ENCODE peak calls at places on chromosomes 11 and 22, in seven cellular contexts. T, M, Q, C, I, K and R are unnamed samples.

GRCh38 chr22:31148953-31149627 is 8.8 kb upstream of the PLA2G3 start:
- DNase-seq in T (peak), M (peak), Q (peak), C (peak), I (no peak), K (peak), R (peak)

GRCh38 chr11:43547900-43548381 is 132.6 kb upstream of the HSD17B12 start:
- DNase-seq in T (no peak), M (no peak), Q (no peak), C (peak), I (no peak), K (no peak), R (no peak)

GRCh38 chr11:34299284-34299961 is 58.4 kb downstream of the ABTB2 start:
- DNase-seq in T (no peak), M (no peak), Q (no peak), C (no peak), I (no peak), K (no peak), R (no peak)

GRCh38 chr11:96337541-96338530 is 5.2 kb downstream of the MAML2 start:
- DNase-seq in T (no peak), M (no peak), Q (no peak), C (no peak), I (no peak), K (no peak), R (no peak)

GRCh38 chr11:5700422-5701064 is 11.0 kb downstream of the TRIM22 start:
- DNase-seq in T (no peak), M (no peak), Q (no peak), C (no peak), I (no peak), K (no peak), R (no peak)

GRCh38 chr22:19844423-19845368 is 10.0 kb downstream of the GNB1L start:
- DNase-seq in T (no peak), M (no peak), Q (peak), C (no peak), I (peak), K (no peak), R (no peak)

GRCh38 chr11:16154715-16155396 is 201.5 kb downstream of the SOX6 start:
- DNase-seq in T (no peak), M (no peak), Q (peak), C (no peak), I (no peak), K (no peak), R (no peak)

GRCh38 chr22:33188316-33188715 is 130.1 kb upstream of the SYN3 start:
- DNase-seq in T (no peak), M (no peak), Q (no peak), C (no peak), I (no peak), K (no peak), R (no peak)

GRCh38 chr11:18171377-18172000 is 1.1 kb upstream of the MRGPRX4 start:
- DNase-seq in T (no peak), M (no peak), Q (peak), C (peak), I (no peak), K (no peak), R (no peak)

GRCh38 chr22:29265929-29266328 is 1.9 kb downstream of the RHBDD3 start:
- DNase-seq in T (no peak), M (no peak), Q (no peak), C (no peak), I (no peak), K (no peak), R (no peak)

GRCh38 chr22:40635940-40636379 is 559 bp downstream of the MRTFA start:
- DNase-seq in T (no peak), M (no peak), Q (no peak), C (no peak), I (no peak), K (peak), R (no peak)

GRCh38 chr22:17954860-17955587 is 69.3 kb downstream of the MICAL3 start:
- DNase-seq in T (no peak), M (no peak), Q (no peak), C (no peak), I (no peak), K (no peak), R (no peak)

GRCh38 chr11:93537767-93538261 is 5.4 kb downstream of the SMCO4 start:
- DNase-seq in T (no peak), M (no peak), Q (peak), C (no peak), I (no peak), K (no peak), R (no peak)

GRCh38 chr11:115153135-115153534 is 351.1 kb downstream of the CADM1 start:
- DNase-seq in T (no peak), M (no peak), Q (no peak), C (no peak), I (no peak), K (no peak), R (no peak)

GRCh38 chr11:77278595-77279506 is 22.6 kb downstream of the GDPD4 start:
- DNase-seq in T (no peak), M (no peak), Q (peak), C (no peak), I (no peak), K (no peak), R (no peak)

GRCh38 chr11:95154514-95154913 is 64.9 kb downstream of the ENDOD1 start:
- DNase-seq in T (no peak), M (peak), Q (peak), C (peak), I (no peak), K (peak), R (no peak)

GRCh38 chr11:131838016-131838415 is 467.6 kb downstream of the NTM start:
- DNase-seq in T (no peak), M (no peak), Q (no peak), C (no peak), I (no peak), K (no peak), R (no peak)

GRCh38 chr11:76644591-76644990 is 26.0 kb downstream of the LRRC32 start:
- DNase-seq in T (no peak), M (no peak), Q (peak), C (no peak), I (no peak), K (no peak), R (no peak)

GRCh38 chr11:110491577-110492352 is 62.0 kb downstream of the FDX1 start:
- DNase-seq in T (no peak), M (no peak), Q (no peak), C (no peak), I (no peak), K (no peak), R (no peak)

GRCh38 chr11:108522318-108522717 is 24.1 kb upstream of the POGLUT3 start:
- DNase-seq in T (no peak), M (no peak), Q (no peak), C (no peak), I (no peak), K (no peak), R (no peak)

GRCh38 chr22:22935056-22935545 is 47.5 kb downstream of the IGLL5 start:
- DNase-seq in T (no peak), M (no peak), Q (no peak), C (no peak), I (no peak), K (no peak), R (no peak)

GRCh38 chr11:61587951-61588695 is 7.2 kb upstream of the SYT7 start:
- DNase-seq in T (no peak), M (no peak), Q (peak), C (peak), I (no peak), K (peak), R (peak)
- TF ChIP-seq CTCF in T (peak), M (peak), Q (peak), C (no peak), I (peak), K (peak), R (no peak)

GRCh38 chr11:36273110-36273509 is 16.1 kb downstream of the COMMD9 start:
- DNase-seq in T (no peak), M (no peak), Q (no peak), C (no peak), I (no peak), K (no peak), R (no peak)

GRCh38 chr11:36282926-36283325 is 6.3 kb downstream of the COMMD9 start:
- DNase-seq in T (no peak), M (no peak), Q (no peak), C (no peak), I (no peak), K (no peak), R (no peak)

GRCh38 chr11:36280531-36280930 is 8.7 kb downstream of the COMMD9 start:
- DNase-seq in T (no peak), M (no peak), Q (no peak), C (no peak), I (no peak), K (no peak), R (no peak)

GRCh38 chr11:36281850-36282249 is 7.4 kb downstream of the COMMD9 start:
- DNase-seq in T (no peak), M (no peak), Q (no peak), C (no peak), I (no peak), K (no peak), R (no peak)

DNA sequence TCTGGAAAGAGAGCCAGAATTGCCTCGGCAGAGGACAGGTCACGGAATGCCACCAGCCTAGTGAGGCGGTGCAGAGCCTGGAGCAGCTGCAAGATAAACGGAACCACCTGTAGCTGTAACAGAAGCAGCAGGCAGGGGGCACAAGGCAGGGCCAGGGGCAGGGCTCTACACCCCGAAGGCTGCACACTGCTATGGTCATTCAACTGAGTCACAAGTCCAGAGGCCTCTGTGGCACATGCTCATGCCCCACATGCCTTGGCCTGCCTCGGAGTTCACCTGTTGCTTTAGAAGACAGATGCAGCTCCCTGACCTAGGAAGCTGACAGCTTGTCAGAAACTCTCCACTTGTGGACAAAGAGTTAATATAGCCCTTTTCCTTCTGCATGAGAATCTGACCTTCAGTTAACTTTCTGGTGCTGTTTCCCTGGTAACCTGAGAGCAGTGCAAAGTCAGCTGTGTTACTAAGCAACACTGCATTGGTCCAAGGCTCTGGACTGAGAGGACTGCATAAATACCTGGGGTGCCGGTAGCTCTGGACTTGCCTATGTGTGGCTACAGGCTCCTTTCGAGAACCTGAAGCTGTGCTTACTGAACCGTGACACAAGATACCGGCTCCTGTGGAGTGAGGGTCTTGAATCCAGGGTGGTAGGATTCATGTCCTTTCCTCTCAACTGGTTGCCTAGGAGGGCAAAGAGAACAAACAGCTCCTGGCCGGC is 10.5 kb downstream of the COMMD9 start:
- DNase-seq in T (no peak), M (no peak), Q (no peak), C (peak), I (no peak), K (no peak), R (no peak)
- TF ChIP-seq CTCF in T (no peak), M (no peak), Q (no peak), C (peak), I (no peak), K (no peak), R (no peak)

GRCh38 chr11:64000740-64001514 is 14.7 kb downstream of the OTUB1 start:
- DNase-seq in T (no peak), M (no peak), Q (no peak), C (no peak), I (no peak), K (no peak), R (no peak)

GRCh38 chr11:63997801-63998332 is 11.6 kb downstream of the OTUB1 start:
- DNase-seq in T (no peak), M (no peak), Q (no peak), C (no peak), I (no peak), K (no peak), R (no peak)

GRCh38 chr11:63998558-63999348 is 12.5 kb downstream of the OTUB1 start:
- DNase-seq in T (no peak), M (no peak), Q (peak), C (peak), I (no peak), K (no peak), R (no peak)

GRCh38 chr11:64000026-64000739 is 13.9 kb downstream of the OTUB1 start:
- DNase-seq in T (no peak), M (peak), Q (peak), C (peak), I (no peak), K (peak), R (peak)

DNA sequence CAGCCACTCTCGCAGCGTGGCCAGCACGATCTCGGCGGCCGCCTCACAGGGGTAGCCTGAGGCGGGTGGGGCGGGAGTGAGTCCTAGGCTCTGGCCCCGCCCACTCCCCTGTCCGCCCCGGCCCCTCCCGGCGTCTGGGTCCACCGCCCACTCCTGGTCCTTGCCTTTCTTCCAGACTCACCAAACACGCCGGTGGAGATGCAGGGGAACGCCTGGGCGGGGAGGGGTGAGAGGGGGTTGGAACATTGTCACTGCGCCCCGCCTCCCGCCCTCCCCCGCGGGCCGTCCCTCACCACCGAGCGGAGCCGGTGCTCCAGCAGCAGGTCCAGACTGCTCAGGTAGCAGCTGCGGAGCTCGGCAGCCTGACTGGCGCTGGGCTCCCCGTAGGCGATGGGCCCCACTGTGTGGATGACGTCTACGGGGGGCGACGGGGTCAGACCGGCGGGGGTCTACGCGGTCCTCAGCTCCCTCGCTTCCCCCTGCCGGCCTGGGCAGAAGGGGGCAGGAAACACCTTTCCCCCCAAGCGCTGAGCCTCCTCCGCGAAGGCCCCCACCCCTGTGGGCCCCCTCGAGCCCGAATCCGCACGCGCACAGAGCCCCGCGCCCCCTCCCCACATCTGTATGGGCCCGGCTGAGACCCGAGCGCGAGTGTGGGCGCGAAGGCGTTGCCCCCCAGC is 13.2 kb downstream of the OTUB1 start:
- DNase-seq in T (no peak), M (no peak), Q (peak), C (peak), I (no peak), K (peak), R (peak)
- TF ChIP-seq CTCF in T (no peak), M (no peak), Q (no peak), C (no peak), I (no peak), K (no peak), R (no peak)

GRCh38 chr11:38538866-38539651 is 1941.0 kb upstream of the RAG2 start:
- DNase-seq in T (no peak), M (no peak), Q (no peak), C (no peak), I (no peak), K (no peak), R (no peak)
- TF ChIP-seq CTCF in T (no peak), M (no peak), Q (no peak), C (no peak), I (no peak), K (no peak), R (no peak)

DNA sequence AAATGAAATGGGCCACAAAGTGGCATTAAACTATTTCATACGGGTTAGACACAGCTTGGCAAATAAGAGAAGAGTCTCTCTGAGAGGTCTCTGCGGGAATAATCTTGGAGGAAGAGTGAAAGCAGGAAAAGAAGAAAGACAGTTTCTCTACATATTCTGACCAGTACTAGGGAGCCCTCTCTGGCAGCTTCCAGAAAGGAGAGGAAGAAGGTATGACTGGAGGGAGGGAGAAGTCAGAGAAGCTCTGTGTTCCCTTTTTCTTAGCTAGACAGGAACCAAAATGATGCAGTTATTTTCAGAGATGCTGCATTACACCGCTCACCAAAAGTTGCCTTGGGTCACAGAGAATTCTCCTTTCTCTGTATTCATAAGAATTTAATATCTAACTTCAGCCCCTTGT is 382.1 kb downstream of the KCNA4 start:
- DNase-seq in T (no peak), M (no peak), Q (no peak), C (no peak), I (no peak), K (no peak), R (no peak)
- TF ChIP-seq CTCF in T (no peak), M (no peak), Q (no peak), C (no peak), I (no peak), K (no peak), R (no peak)

DNA sequence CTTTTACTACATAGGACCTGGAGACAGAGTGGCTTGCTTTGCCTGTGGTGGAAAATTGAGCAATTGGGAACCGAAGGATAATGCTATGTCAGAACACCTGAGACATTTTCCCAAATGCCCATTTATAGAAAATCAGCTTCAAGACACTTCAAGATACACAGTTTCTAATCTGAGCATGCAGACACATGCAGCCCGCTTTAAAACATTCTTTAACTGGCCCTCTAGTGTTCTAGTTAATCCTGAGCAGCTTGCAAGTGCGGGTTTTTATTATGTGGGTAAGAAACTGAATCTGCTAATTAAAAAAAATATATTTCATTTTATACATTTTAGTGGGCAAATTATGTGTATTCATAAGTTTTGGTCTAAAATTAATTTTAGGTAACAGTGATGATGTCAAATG is 7.8 kb downstream of the BIRC3 start:
- DNase-seq in T (no peak), M (no peak), Q (no peak), C (no peak), I (no peak), K (no peak), R (no peak)
- TF ChIP-seq CTCF in T (no peak), M (no peak), Q (peak), C (no peak), I (no peak), K (no peak), R (no peak)

GRCh38 chr22:49703391-49703926 is 124.2 kb downstream of the BRD1 start:
- DNase-seq in T (no peak), M (no peak), Q (no peak), C (no peak), I (no peak), K (no peak), R (no peak)

GRCh38 chr22:49702068-49702397 is 125.6 kb downstream of the BRD1 start:
- DNase-seq in T (no peak), M (no peak), Q (no peak), C (no peak), I (no peak), K (no peak), R (peak)

GRCh38 chr22:49699928-49700498 is 127.7 kb downstream of the BRD1 start:
- DNase-seq in T (no peak), M (no peak), Q (no peak), C (no peak), I (no peak), K (no peak), R (no peak)

GRCh38 chr22:49699476-49699875 is 128.2 kb downstream of the BRD1 start:
- DNase-seq in T (no peak), M (no peak), Q (no peak), C (no peak), I (no peak), K (no peak), R (no peak)

GRCh38 chr22:49701380-49702067 is 126.1 kb downstream of the BRD1 start:
- DNase-seq in T (no peak), M (no peak), Q (peak), C (no peak), I (no peak), K (no peak), R (no peak)
- TF ChIP-seq CTCF in T (peak), M (peak), Q (peak), C (peak), I (no peak), K (peak), R (peak)

GRCh38 chr11:12868315-12869073 is 140.6 kb upstream of the RASSF10 start:
- DNase-seq in T (no peak), M (no peak), Q (peak), C (no peak), I (no peak), K (no peak), R (no peak)
- TF ChIP-seq CTCF in T (peak), M (peak), Q (peak), C (no peak), I (peak), K (no peak), R (no peak)

DNA sequence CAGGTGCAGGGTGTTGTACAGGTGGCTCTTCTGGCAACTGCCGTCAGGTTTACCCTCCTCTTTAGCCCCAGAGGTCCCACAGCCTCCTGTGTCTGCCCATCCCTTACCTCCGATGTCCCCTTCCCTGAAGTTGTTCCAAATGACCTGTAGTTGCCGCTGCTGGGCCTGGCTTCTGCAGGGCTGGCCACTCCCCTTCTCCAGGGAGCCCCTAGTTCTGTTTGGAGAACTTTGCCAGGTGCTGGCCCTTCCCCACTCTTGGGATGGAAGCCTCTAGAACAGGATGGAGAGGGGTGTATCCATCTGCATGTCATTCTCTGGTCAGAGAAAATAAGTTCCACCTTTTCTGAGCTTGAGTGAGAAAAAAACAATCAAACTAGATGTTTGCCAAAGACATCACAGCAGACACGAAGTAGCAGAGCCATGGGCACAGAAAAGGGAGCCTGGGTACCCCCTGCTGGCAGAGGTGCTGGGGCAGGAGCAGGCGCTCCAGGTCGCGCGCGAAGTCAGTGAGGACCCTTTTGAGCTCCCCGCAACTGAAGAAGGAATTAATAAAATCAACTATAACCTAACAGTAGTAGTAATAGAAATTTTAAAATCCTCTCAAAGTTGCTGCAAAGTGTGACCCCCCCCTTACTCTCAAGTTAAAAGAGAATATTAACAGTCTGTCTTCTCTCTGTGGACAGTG is 20.2 kb upstream of the PARVB start:
- DNase-seq in T (no peak), M (no peak), Q (no peak), C (peak), I (no peak), K (no peak), R (no peak)
- TF ChIP-seq CTCF in T (peak), M (peak), Q (no peak), C (peak), I (peak), K (no peak), R (no peak)

DNA sequence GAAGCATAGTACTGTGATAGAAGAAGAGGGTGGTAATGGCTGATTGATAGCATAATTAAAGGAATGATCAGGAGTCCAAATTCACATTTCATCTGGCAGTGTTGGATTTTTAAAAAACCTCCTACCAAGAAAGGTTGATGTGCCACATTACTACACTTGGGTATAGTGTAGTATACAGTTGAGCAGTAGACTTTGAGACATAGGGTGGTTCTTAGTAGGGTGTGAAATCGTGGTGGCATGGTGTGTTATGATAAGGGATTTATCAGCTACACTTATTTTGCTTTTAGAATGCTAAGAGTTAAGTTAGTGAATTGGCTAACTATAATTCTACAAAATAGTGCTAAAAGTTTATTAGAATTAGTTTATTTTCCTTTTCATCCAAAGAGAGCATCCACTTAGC is 13.1 kb downstream of the TBCEL start:
- DNase-seq in T (no peak), M (no peak), Q (no peak), C (no peak), I (no peak), K (no peak), R (no peak)
- TF ChIP-seq CTCF in T (no peak), M (no peak), Q (no peak), C (no peak), I (no peak), K (no peak), R (no peak)